ENCODE peak calls at places on chromosomes 13 and 19, in ten cellular contexts. C is choroid plexus epithelial cell; Z is activated CD4-positive, alpha-beta T cell treated with anti-CD3 and anti-CD28 coated beads, Interleukin-2, amount 50 U/mL, for 24 hours; Q is RWPE1; U is T-helper 17 cell; J is progenitor cell of endocrine pancreas; O is germinal center; E is BE2C; R is amygdala; X is DMS53. N is an unnamed sample.

GRCh38 chr19:10817291-10818038 is 18.5 kb downstream of the TMED1 start:
- DNase-seq in C (peak; percentile 96), Z (no peak), Q (no peak), U (no peak), J (no peak), O (no peak), E (peak; percentile 59), R (no peak), X (no peak), N (no peak)

GRCh38 chr19:16670291-16670690 is 9.4 kb downstream of the TMEM38A start:
- DNase-seq in C (no peak), Z (no peak), Q (no peak), U (no peak), J (no peak), O (no peak), E (no peak), R (no peak), X (no peak), N (no peak)

GRCh38 chr13:112782433-112783010 is 92.7 kb downstream of the ATP11A start:
- DNase-seq in C (peak; percentile 15), Z (no peak), Q (no peak), U (no peak), J (no peak), O (no peak), E (no peak), R (no peak), X (no peak), N (no peak)

GRCh38 chr19:41327499-41328156 is 17.7 kb downstream of the CCDC97 start:
- DNase-seq in C (peak; percentile 38), Z (no peak), Q (peak; percentile 92), U (peak; percentile 75), J (no peak), O (peak; percentile 87), E (peak; percentile 53), R (no peak), X (peak; percentile 95), N (no peak)

GRCh38 chr19:45446944-45447343 is 20.9 kb upstream of the FOSB start:
- DNase-seq in C (no peak), Z (no peak), Q (peak; percentile 91), U (no peak), J (no peak), O (no peak), E (no peak), R (no peak), X (no peak), N (no peak)

GRCh38 chr19:41351339-41352245 is 2.1 kb downstream of the TGFB1 start:
- DNase-seq in C (peak; percentile 55), Z (peak; percentile 81), Q (peak; percentile 86), U (peak; percentile 78), J (no peak), O (peak; percentile 89), E (peak; percentile 46), R (peak; percentile 18), X (peak; percentile 80), N (peak; percentile 18)

GRCh38 chr19:41784337-41785239 is 11.8 kb upstream of the CEACAM3 start:
- DNase-seq in C (no peak), Z (no peak), Q (no peak), U (no peak), J (no peak), O (no peak), E (no peak), R (no peak), X (peak; percentile 48), N (no peak)

GRCh38 chr19:50723069-50723468 is at the start of gene CLEC11A:
- DNase-seq in C (peak; percentile 53), Z (no peak), Q (no peak), U (no peak), J (no peak), O (no peak), E (no peak), R (no peak), X (no peak), N (no peak)

GRCh38 chr19:7636691-7637373 is at the start of gene STXBP2:
- DNase-seq in C (peak; percentile 58), Z (peak; percentile 84), Q (peak; percentile 88), U (peak; percentile 96), J (peak; percentile 85), O (peak; percentile 99), E (no peak), R (no peak), X (peak; percentile 93), N (no peak)

GRCh38 chr19:1465191-1466016 is 13.6 kb downstream of the C19orf25 start:
- DNase-seq in C (peak; percentile 52), Z (no peak), Q (peak; percentile 61), U (no peak), J (no peak), O (no peak), E (no peak), R (no peak), X (peak; percentile 89), N (no peak)

GRCh38 chr19:511101-511841 is 4.0 kb downstream of the TPGS1 start:
- DNase-seq in C (peak; percentile 73), Z (peak; percentile 68), Q (no peak), U (peak; percentile 81), J (no peak), O (peak; percentile 54), E (no peak), R (peak; percentile 70), X (peak; percentile 97), N (no peak)

GRCh38 chr19:55087542-55087935 is 11.9 kb downstream of the EPS8L1 start:
- DNase-seq in C (peak; percentile 31), Z (no peak), Q (no peak), U (no peak), J (no peak), O (no peak), E (no peak), R (no peak), X (peak; percentile 53), N (no peak)

GRCh38 chr19:442085-442484 is 18.7 kb downstream of the SHC2 start:
- DNase-seq in C (no peak), Z (no peak), Q (no peak), U (no peak), J (no peak), O (no peak), E (no peak), R (no peak), X (no peak), N (no peak)

GRCh38 chr13:99265823-99266426 is 7.7 kb upstream of the GPR18 start:
- DNase-seq in C (peak; percentile 81), Z (no peak), Q (peak; percentile 53), U (no peak), J (no peak), O (peak; percentile 33), E (peak; percentile 22), R (no peak), X (peak; percentile 52), N (no peak)

GRCh38 chr13:55517312-55517711 is 1623.4 kb upstream of the PRR20A start:
- DNase-seq in C (no peak), Z (no peak), Q (no peak), U (no peak), J (no peak), O (no peak), E (peak; percentile 41), R (no peak), X (peak; percentile 43), N (no peak)

GRCh38 chr19:9456018-9456689 is 20.8 kb upstream of the ZNF266 start:
- DNase-seq in C (no peak), Z (no peak), Q (no peak), U (no peak), J (no peak), O (no peak), E (no peak), R (no peak), X (peak; percentile 16), N (no peak)

GRCh38 chr19:42189133-42189532 is 28.3 kb downstream of the DEDD2 start:
- DNase-seq in C (no peak), Z (no peak), Q (no peak), U (no peak), J (no peak), O (no peak), E (no peak), R (no peak), X (no peak), N (no peak)

GRCh38 chr19:54190942-54191670 is at the start of gene TSEN34:
- DNase-seq in C (peak; percentile 84), Z (peak; percentile 76), Q (peak; percentile 72), U (peak; percentile 92), J (peak; percentile 82), O (peak; percentile 83), E (peak; percentile 93), R (peak; percentile 90), X (peak; percentile 94), N (peak; percentile 78)

GRCh38 chr13:44432595-44432994 is 59.0 kb downstream of the SERP2 start:
- DNase-seq in C (no peak), Z (no peak), Q (no peak), U (no peak), J (no peak), O (no peak), E (no peak), R (no peak), X (no peak), N (no peak)

GRCh38 chr19:15463865-15464371 is 426 bp downstream of the RASAL3 start:
- DNase-seq in C (no peak), Z (peak; percentile 67), Q (no peak), U (peak; percentile 57), J (no peak), O (peak; percentile 69), E (no peak), R (no peak), X (no peak), N (no peak)

GRCh38 chr13:109419896-109420295 is 366.5 kb downstream of the IRS2 start:
- DNase-seq in C (no peak), Z (no peak), Q (peak; percentile 8), U (no peak), J (no peak), O (no peak), E (no peak), R (no peak), X (no peak), N (no peak)

GRCh38 chr19:7373862-7374261 is 25.1 kb downstream of the ARHGEF18 start:
- DNase-seq in C (no peak), Z (no peak), Q (no peak), U (no peak), J (no peak), O (no peak), E (no peak), R (no peak), X (peak; percentile 36), N (no peak)

GRCh38 chr13:42048323-42048624 is 174 bp upstream of the DGKH start:
- DNase-seq in C (peak; percentile 18), Z (no peak), Q (no peak), U (no peak), J (no peak), O (peak; percentile 8), E (no peak), R (no peak), X (no peak), N (no peak)

GRCh38 chr19:50465986-50466771 is 10.1 kb upstream of the EMC10 start:
- DNase-seq in C (no peak), Z (no peak), Q (no peak), U (no peak), J (peak; percentile 22), O (no peak), E (peak; percentile 52), R (no peak), X (peak; percentile 79), N (no peak)

GRCh38 chr19:52691215-52691610 is 43.6 kb downstream of the ZNF611 start:
- DNase-seq in C (no peak), Z (no peak), Q (no peak), U (no peak), J (no peak), O (no peak), E (no peak), R (no peak), X (peak; percentile 40), N (no peak)

N was measured in anterior cingulate cortex.